ENCODE peak calls at places on chromosomes 1 and 21, in five cellular contexts. H is T-cell; N is activated CD8-positive, alpha-beta memory T cell treated with anti-CD3 and anti-CD28 coated beads for 4 hours; W is GM06990; T is SW480. D is an unnamed sample.

GRCh38 chr1:156961709-156962108 is 41.3 kb downstream of the LRRC71 start:
- DNase-seq in H (peak), N (no peak), W (no peak), T (peak), D (no peak)

GRCh38 chr1:109242387-109242786 is 7.0 kb upstream of the CELSR2 start:
- DNase-seq in H (no peak), N (no peak), W (no peak), T (no peak), D (peak)

GRCh38 chr1:29475256-29475800 is 239.0 kb downstream of the PTPRU start:
- DNase-seq in H (no peak), N (no peak), W (no peak), T (no peak), D (no peak)

GRCh38 chr1:47659141-47659540 is 221.3 kb downstream of the FOXD2 start:
- DNase-seq in H (no peak), N (no peak), W (no peak), T (no peak), D (peak)

GRCh38 chr1:42046772-42047552 is 106.2 kb upstream of the GUCA2B start:
- DNase-seq in H (no peak), N (no peak), W (no peak), T (peak), D (no peak)

GRCh38 chr1:23679815-23680214 is 11.8 kb upstream of the RPL11 start:
- DNase-seq in H (no peak), N (no peak), W (no peak), T (no peak), D (no peak)

GRCh38 chr1:204331847-204332487 is 27.8 kb downstream of the PLEKHA6 start:
- DNase-seq in H (no peak), N (no peak), W (no peak), T (no peak), D (no peak)

GRCh38 chr1:21325231-21325718 is 35.0 kb upstream of the ECE1 start:
- DNase-seq in H (no peak), N (no peak), W (no peak), T (no peak), D (no peak)

GRCh38 chr1:173093721-173094450 is 43.1 kb upstream of the TNFSF18 start:
- DNase-seq in H (no peak), N (no peak), W (no peak), T (no peak), D (no peak)

GRCh38 chr21:19507682-19508260 is 1104.2 kb upstream of the TMPRSS15 start:
- DNase-seq in H (no peak), N (no peak), W (no peak), T (no peak), D (no peak)

GRCh38 chr1:44652445-44653106 is 21.7 kb downstream of the TMEM53 start:
- DNase-seq in H (peak), N (peak), W (peak), T (peak), D (peak)

GRCh38 chr1:181318022-181318857 is 165.1 kb upstream of the CACNA1E start:
- DNase-seq in H (no peak), N (no peak), W (no peak), T (no peak), D (no peak)

GRCh38 chr1:209900734-209901133 is 37.3 kb upstream of the SYT14 start:
- DNase-seq in H (no peak), N (no peak), W (no peak), T (peak), D (no peak)

GRCh38 chr1:234605493-234605982 is 4.4 kb downstream of the IRF2BP2 start:
- DNase-seq in H (no peak), N (no peak), W (no peak), T (no peak), D (no peak)

GRCh38 chr1:225318706-225319575 is 108.9 kb downstream of the LBR start:
- DNase-seq in H (peak), N (no peak), W (no peak), T (peak), D (peak)

GRCh38 chr1:157490337-157491165 is 61.8 kb downstream of the FCRL5 start:
- DNase-seq in H (peak), N (no peak), W (peak), T (peak), D (peak)

GRCh38 chr1:218380125-218380977 is 35.2 kb downstream of the TGFB2 start:
- DNase-seq in H (no peak), N (no peak), W (no peak), T (peak), D (peak)

GRCh38 chr1:90211101-90211500 is 216.2 kb downstream of the ZNF326 start:
- DNase-seq in H (no peak), N (no peak), W (no peak), T (no peak), D (no peak)

GRCh38 chr1:169529068-169529642 is 43.4 kb upstream of the SLC19A2 start:
- DNase-seq in H (no peak), N (no peak), W (no peak), T (peak), D (no peak)

GRCh38 chr1:231966983-231967382 is 340.4 kb downstream of the DISC1 start:
- DNase-seq in H (no peak), N (no peak), W (no peak), T (no peak), D (no peak)

GRCh38 chr1:87149166-87150065 is 179.3 kb upstream of the LMO4 start:
- DNase-seq in H (no peak), N (no peak), W (no peak), T (no peak), D (no peak)

GRCh38 chr21:38797470-38797869 is 8.3 kb upstream of the ETS2 start:
- DNase-seq in H (no peak), N (no peak), W (no peak), T (peak), D (no peak)

GRCh38 chr1:55275976-55276375 is 60.8 kb upstream of the USP24 start:
- DNase-seq in H (no peak), N (no peak), W (no peak), T (no peak), D (no peak)

GRCh38 chr21:25561668-25562641 is 45.3 kb downstream of the MRPL39 start:
- DNase-seq in H (peak), N (peak), W (peak), T (peak), D (peak)

GRCh38 chr1:30518696-30519095 is 204.7 kb downstream of the MATN1 start:
- DNase-seq in H (no peak), N (no peak), W (no peak), T (no peak), D (no peak)

GRCh38 chr1:154178006-154178405 is 13.9 kb downstream of the TPM3 start:
- DNase-seq in H (no peak), N (no peak), W (no peak), T (no peak), D (no peak)

GRCh38 chr1:197763769-197764168 is 11.5 kb downstream of the DENND1B start:
- DNase-seq in H (no peak), N (no peak), W (no peak), T (no peak), D (no peak)

GRCh38 chr21:32844653-32845443 is 73.3 kb upstream of the PAXBP1 start:
- DNase-seq in H (no peak), N (no peak), W (no peak), T (peak), D (peak)

GRCh38 chr1:4046836-4047461 is 146.9 kb upstream of the C1orf174 start:
- DNase-seq in H (no peak), N (no peak), W (peak), T (no peak), D (no peak)

GRCh38 chr1:121538943-121539575 is 354.3 kb downstream of the SRGAP2C start:
- DNase-seq in H (no peak), N (no peak), W (no peak), T (no peak), D (no peak)

GRCh38 chr1:66276229-66276628 is 257.7 kb upstream of the SGIP1 start:
- DNase-seq in H (peak), N (no peak), W (peak), T (no peak), D (no peak)

GRCh38 chr1:87325982-87326738 is 2.5 kb upstream of the LMO4 start:
- DNase-seq in H (peak), N (no peak), W (no peak), T (peak), D (peak)

GRCh38 chr1:210292276-210292851 is 36.3 kb upstream of the HHAT start:
- DNase-seq in H (peak), N (no peak), W (peak), T (peak), D (peak)

GRCh38 chr1:16204634-16205332 is 7.7 kb downstream of the ARHGEF19 start:
- DNase-seq in H (no peak), N (peak), W (no peak), T (no peak), D (peak)

GRCh38 chr21:44820851-44821250 is 3.0 kb upstream of the SUMO3 start:
- DNase-seq in H (no peak), N (no peak), W (no peak), T (no peak), D (no peak)

D was measured in testis.